ENCODE peak calls at places on chromosomes 13 and 19, in five cellular contexts. I is left ventricle myocardium inferior, V is choroid plexus epithelial cell, T is pancreas, Y is heart right ventricle. S is an unnamed sample.

GRCh38 chr19:30695171-30695875 is 323.1 kb downstream of the ZNF536 start:
- DNase-seq in I (no peak), V (no peak), T (no peak), Y (no peak), S (no peak)

GRCh38 chr19:42529248-42529764 is 1.0 kb upstream of the CEACAM1 start:
- DNase-seq in I (peak; percentile 25), V (peak; percentile 64), T (peak; percentile 79), Y (peak; percentile 59), S (peak; percentile 42)

GRCh38 chr13:58979851-58980250 is 1183.9 kb downstream of the DIAPH3 start:
- DNase-seq in I (no peak), V (no peak), T (no peak), Y (no peak), S (no peak)

GRCh38 chr13:109671919-109672318 is 114.5 kb downstream of the IRS2 start:
- DNase-seq in I (no peak), V (no peak), T (no peak), Y (no peak), S (no peak)

GRCh38 chr19:49441210-49441959 is at the start of gene SLC17A7:
- DNase-seq in I (peak; percentile 63), V (no peak), T (no peak), Y (peak; percentile 50), S (no peak)

GRCh38 chr13:52195052-52195837 is 35.8 kb upstream of the NEK3 start:
- DNase-seq in I (peak; percentile 85), V (peak; percentile 88), T (peak; percentile 85), Y (peak; percentile 84), S (peak; percentile 81)

GRCh38 chr13:24272452-24273161 is 36.8 kb upstream of the C1QTNF9 start:
- DNase-seq in I (no peak), V (no peak), T (no peak), Y (no peak), S (peak; percentile 7)

GRCh38 chr19:47540748-47541147 is 25.9 kb upstream of the NAPA start:
- DNase-seq in I (no peak), V (peak; percentile 74), T (no peak), Y (no peak), S (peak; percentile 48)

GRCh38 chr13:53782400-53783030 is 753.9 kb downstream of the OLFM4 start:
- DNase-seq in I (no peak), V (peak; percentile 57), T (peak; percentile 42), Y (peak; percentile 5), S (peak; percentile 63)

GRCh38 chr19:38952395-38953165 is 21.8 kb downstream of the MRPS12 start:
- DNase-seq in I (no peak), V (peak; percentile 53), T (peak; percentile 44), Y (no peak), S (no peak)

GRCh38 chr13:113939129-113939904 is 34.6 kb downstream of the C13orf46 start:
- DNase-seq in I (no peak), V (no peak), T (no peak), Y (no peak), S (no peak)

GRCh38 chr19:57560049-57560491 is 407 bp upstream of the ZNF550 start:
- DNase-seq in I (peak; percentile 51), V (peak; percentile 50), T (peak; percentile 24), Y (peak; percentile 55), S (peak; percentile 51)

GRCh38 chr13:52034616-52035226 is 10.2 kb downstream of the UTP14C start:
- DNase-seq in I (no peak), V (peak; percentile 15), T (no peak), Y (no peak), S (no peak)

GRCh38 chr19:38989066-38989605 is 13.6 kb upstream of the FBXO17 start:
- DNase-seq in I (no peak), V (peak; percentile 21), T (no peak), Y (no peak), S (peak; percentile 7)

GRCh38 chr13:110506859-110507566 is 54.5 kb downstream of the RAB20 start:
- DNase-seq in I (peak; percentile 78), V (peak; percentile 87), T (peak; percentile 93), Y (peak; percentile 86), S (peak; percentile 27)

GRCh38 chr13:114339779-114340534 is 25.7 kb downstream of the CHAMP1 start:
- DNase-seq in I (peak; percentile 18), V (peak; percentile 58), T (peak; percentile 61), Y (no peak), S (peak; percentile 22)

GRCh38 chr13:59038824-59039223 is 1124.9 kb downstream of the DIAPH3 start:
- DNase-seq in I (no peak), V (peak; percentile 76), T (no peak), Y (no peak), S (peak; percentile 69)

GRCh38 chr19:47619763-47620162 is 10.8 kb downstream of the BICRA start:
- DNase-seq in I (no peak), V (peak; percentile 74), T (no peak), Y (no peak), S (peak; percentile 54)

GRCh38 chr19:43470288-43470687 is 4.9 kb upstream of the LYPD3 start:
- DNase-seq in I (no peak), V (peak; percentile 41), T (no peak), Y (no peak), S (peak; percentile 23)

GRCh38 chr13:97258801-97259200 is 36.7 kb downstream of the MBNL2 start:
- DNase-seq in I (no peak), V (peak; percentile 80), T (no peak), Y (no peak), S (peak; percentile 44)

GRCh38 chr19:43984687-43985000 is 656 bp downstream of the ZNF155 start:
- DNase-seq in I (peak; percentile 18), V (peak; percentile 11), T (no peak), Y (peak; percentile 24), S (no peak)

GRCh38 chr13:105817011-105817410 is 718.5 kb downstream of the EFNB2 start:
- DNase-seq in I (no peak), V (no peak), T (no peak), Y (no peak), S (no peak)

GRCh38 chr19:44808463-44809371 is at the start of gene BCAM:
- DNase-seq in I (peak; percentile 86), V (peak; percentile 69), T (peak; percentile 76), Y (peak; percentile 87), S (peak; percentile 51)

GRCh38 chr13:27830010-27830409 is 37.7 kb downstream of the GSX1 start:
- DNase-seq in I (peak; percentile 38), V (peak; percentile 18), T (peak; percentile 71), Y (peak; percentile 15), S (peak; percentile 15)

GRCh38 chr19:42076375-42076944 is 494 bp downstream of the ZNF574 start:
- DNase-seq in I (no peak), V (no peak), T (no peak), Y (peak; percentile 39), S (no peak)

GRCh38 chr13:98749501-98749900 is 3.0 kb downstream of the SLC15A1 start:
- DNase-seq in I (no peak), V (peak; percentile 57), T (no peak), Y (no peak), S (peak; percentile 63)

GRCh38 chr13:39998166-39998565 is 342.7 kb downstream of the COG6 start:
- DNase-seq in I (no peak), V (no peak), T (no peak), Y (no peak), S (no peak)

GRCh38 chr13:66665991-66666390 is 564.1 kb downstream of the PCDH9 start:
- DNase-seq in I (peak; percentile 13), V (peak; percentile 86), T (no peak), Y (no peak), S (peak; percentile 93)

GRCh38 chr13:110973007-110973700 is 58.3 kb upstream of the ANKRD10 start:
- DNase-seq in I (no peak), V (no peak), T (no peak), Y (no peak), S (no peak)

GRCh38 chr13:54305377-54305776 is 1276.8 kb downstream of the OLFM4 start:
- DNase-seq in I (no peak), V (no peak), T (no peak), Y (no peak), S (no peak)

GRCh38 chr19:40719414-40719894 is 2.5 kb downstream of the ITPKC start:
- DNase-seq in I (no peak), V (no peak), T (no peak), Y (no peak), S (no peak)

GRCh38 chr19:45177817-45178261 is at the start of gene TRAPPC6A:
- DNase-seq in I (no peak), V (peak; percentile 53), T (no peak), Y (no peak), S (peak; percentile 44)

GRCh38 chr13:35903075-35903474 is 228.1 kb downstream of the DCLK1 start:
- DNase-seq in I (no peak), V (no peak), T (no peak), Y (no peak), S (no peak)
- H3K4me3 ChIP-seq in I (no peak overlapping the region), V (no peak overlapping the region), T (no peak overlapping the region), Y (no peak overlapping the region), S (no peak overlapping the region)

GRCh38 chr19:14030997-14031718 is 404 bp upstream of the IL27RA start:
- DNase-seq in I (no peak), V (no peak), T (no peak), Y (no peak), S (no peak)

GRCh38 chr19:14035706-14036105 is 4.1 kb downstream of the IL27RA start:
- DNase-seq in I (no peak), V (no peak), T (no peak), Y (no peak), S (no peak)

GRCh38 chr19:14033946-14034345 is 2.4 kb downstream of the IL27RA start:
- DNase-seq in I (no peak), V (no peak), T (no peak), Y (no peak), S (no peak)

GRCh38 chr19:14028901-14029300 is 953 bp downstream of the RLN3 start:
- DNase-seq in I (no peak), V (no peak), T (no peak), Y (no peak), S (no peak)

GRCh38 chr19:14031719-14032480 is at the start of gene IL27RA:
- DNase-seq in I (peak; percentile 76), V (peak; percentile 32), T (peak; percentile 62), Y (peak; percentile 75), S (peak; percentile 30)
- TF ChIP-seq CTCF in I (peak; percentile 75), V (peak; percentile 78), T (peak; percentile 46), Y (peak; percentile 63), S (peak; percentile 83)

GRCh38 chr19:50557009-50557613 is 11.1 kb downstream of the LRRC4B start:
- DNase-seq in I (no peak), V (no peak), T (no peak), Y (no peak), S (no peak)
- H3K4me3 ChIP-seq in I (peak overlapping the region; percentile 67), V (no peak overlapping the region), T (no peak overlapping the region), Y (no peak overlapping the region), S (no peak overlapping the region)

DNA sequence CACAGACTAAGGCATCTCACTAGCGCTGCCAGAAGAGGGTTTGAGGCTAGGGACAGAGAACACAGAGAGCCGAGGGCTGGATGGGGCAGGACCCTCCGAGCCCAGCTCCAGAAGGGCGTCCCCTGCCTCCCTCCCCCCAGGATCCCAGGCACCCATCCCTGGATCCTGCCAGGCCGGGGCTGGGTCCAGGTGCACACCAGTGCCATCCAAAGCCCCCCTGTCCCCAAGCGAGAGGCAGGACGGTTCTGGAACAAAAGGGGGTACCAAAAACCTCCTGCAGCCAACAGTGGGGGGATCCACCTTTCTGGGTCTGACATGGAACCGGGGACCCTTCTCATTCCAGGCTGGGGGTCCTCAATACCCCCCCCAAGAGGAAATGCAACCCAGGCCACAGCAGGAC is 4.4 kb upstream of the REXO1 start:
- DNase-seq in I (no peak), V (no peak), T (peak; percentile 25), Y (no peak), S (no peak)
- TF ChIP-seq CTCF in I (no peak), V (no peak), T (no peak), Y (no peak), S (no peak)